ENCODE peak calls at places on chromosomes 1 and 21, in seven cellular contexts. A is HCT116, Y is GM12878, M is HepG2, H is SK-N-SH, P is H1, R is K562. J is an unnamed sample. For H3K36me3, the result is how much of the 10 kb centered on the place peaks cover.

GRCh38 chr1:84246228-84246627 is 55.3 kb upstream of the SAMD13 start:
- DNase-seq in A (no peak), Y (no peak), M (no peak), H (no peak), P (no peak), R (no peak), J (no peak)

GRCh38 chr1:116254776-116255175 is 118.3 kb upstream of the ATP1A1 start:
- DNase-seq in A (no peak), Y (no peak), M (no peak), H (no peak), P (no peak), R (no peak), J (no peak)

GRCh38 chr1:61967750-61968149 is 225.5 kb downstream of the PATJ start:
- DNase-seq in A (no peak), Y (no peak), M (no peak), H (no peak), P (no peak), R (no peak), J (no peak)

GRCh38 chr21:37904879-37905278 is 11.4 kb downstream of the KCNJ6 start:
- DNase-seq in A (no peak), Y (no peak), M (no peak), H (no peak), P (no peak), R (no peak), J (no peak)

GRCh38 chr1:1072299-1072848 is 1.7 kb downstream of the RNF223 start:
- DNase-seq in A (no peak), Y (no peak), M (no peak), H (no peak), P (no peak), R (no peak), J (no peak)

GRCh38 chr1:246579818-246580217 is 13.6 kb downstream of the CNST start:
- DNase-seq in A (no peak), Y (no peak), M (no peak), H (no peak), P (no peak), R (no peak), J (no peak)

GRCh38 chr1:234408757-234409156 is 35.5 kb downstream of the COA6 start:
- DNase-seq in A (no peak), Y (no peak), M (no peak), H (no peak), P (no peak), R (no peak), J (no peak)

GRCh38 chr1:160539896-160540858 is 17.1 kb upstream of the SLAMF6 start:
- DNase-seq in A (no peak), Y (peak), M (peak), H (no peak), P (no peak), R (peak), J (no peak)

GRCh38 chr1:236141447-236142357 is 637 bp upstream of the GPR137B start:
- DNase-seq in A (no peak), Y (no peak), M (no peak), H (peak), P (no peak), R (no peak), J (no peak)

GRCh38 chr1:3560199-3560955 is 50.9 kb downstream of the MEGF6 start:
- DNase-seq in A (no peak), Y (no peak), M (no peak), H (no peak), P (no peak), R (no peak), J (no peak)

GRCh38 chr1:110829955-110830553 is 42.9 kb upstream of the CD53 start:
- DNase-seq in A (peak), Y (peak), M (peak), H (peak), P (peak), R (peak), J (peak)

GRCh38 chr21:17391811-17392340 is 121.0 kb upstream of the CXADR start:
- DNase-seq in A (no peak), Y (no peak), M (no peak), H (no peak), P (no peak), R (no peak), J (no peak)

GRCh38 chr1:242477944-242478343 is 46.6 kb downstream of the PLD5 start:
- DNase-seq in A (no peak), Y (no peak), M (no peak), H (peak), P (no peak), R (no peak), J (no peak)

GRCh38 chr1:241614572-241614971 is 25.6 kb downstream of the CHML start:
- DNase-seq in A (no peak), Y (no peak), M (no peak), H (no peak), P (no peak), R (no peak), J (no peak)

GRCh38 chr1:2038229-2038628 is 12.0 kb upstream of the PRKCZ start:
- DNase-seq in A (no peak), Y (no peak), M (no peak), H (no peak), P (no peak), R (no peak), J (no peak)

GRCh38 chr1:147641695-147642592 is 28.4 kb downstream of the ACP6 start:
- DNase-seq in A (peak), Y (no peak), M (peak), H (peak), P (no peak), R (peak), J (peak)

GRCh38 chr1:42957880-42958487 is 684 bp downstream of the SLC2A1 start:
- DNase-seq in A (no peak), Y (no peak), M (no peak), H (peak), P (no peak), R (peak), J (no peak)

GRCh38 chr1:10791117-10791951 is 5.1 kb downstream of the CASZ1 start:
- DNase-seq in A (no peak), Y (no peak), M (no peak), H (no peak), P (no peak), R (no peak), J (no peak)

GRCh38 chr1:228352677-228353481 is 53.8 kb downstream of the TRIM11 start:
- DNase-seq in A (no peak), Y (no peak), M (no peak), H (no peak), P (no peak), R (no peak), J (no peak)

GRCh38 chr1:47725000-47725731 is 272.0 kb downstream of the TRABD2B start:
- DNase-seq in A (no peak), Y (no peak), M (no peak), H (peak), P (no peak), R (peak), J (no peak)

GRCh38 chr1:90729484-90730246 is 12.6 kb upstream of the BARHL2 start:
- DNase-seq in A (no peak), Y (no peak), M (no peak), H (peak), P (no peak), R (peak), J (no peak)

GRCh38 chr1:221100196-221100950 is 221.1 kb downstream of the HLX start:
- DNase-seq in A (no peak), Y (no peak), M (no peak), H (no peak), P (no peak), R (no peak), J (no peak)

GRCh38 chr1:119327436-119328155 is 41.0 kb upstream of the HAO2 start:
- DNase-seq in A (no peak), Y (no peak), M (peak), H (peak), P (no peak), R (no peak), J (no peak)

GRCh38 chr1:220701974-220702373 is 11.8 kb downstream of the C1orf115 start:
- DNase-seq in A (no peak), Y (no peak), M (no peak), H (no peak), P (no peak), R (no peak), J (no peak)

GRCh38 chr1:241061062-241061461 is 295.9 kb downstream of the RGS7 start:
- DNase-seq in A (no peak), Y (no peak), M (no peak), H (no peak), P (no peak), R (no peak), J (no peak)

GRCh38 chr21:27779604-27780003 is 812.7 kb upstream of the ADAMTS5 start:
- DNase-seq in A (no peak), Y (no peak), M (no peak), H (no peak), P (no peak), R (no peak), J (no peak)

GRCh38 chr1:205015241-205015640 is 27.8 kb upstream of the CNTN2 start:
- DNase-seq in A (no peak), Y (no peak), M (no peak), H (no peak), P (no peak), R (no peak), J (no peak)

GRCh38 chr1:9302745-9303524 is 10.2 kb downstream of the SPSB1 start:
- DNase-seq in A (peak), Y (no peak), M (no peak), H (no peak), P (no peak), R (no peak), J (no peak)

GRCh38 chr1:153030895-153031294 is at the start of gene SPRR1B:
- DNase-seq in A (no peak), Y (no peak), M (no peak), H (no peak), P (no peak), R (no peak), J (no peak)

GRCh38 chr21:44893278-44893556 is 19.7 kb upstream of the PTTG1IP start:
- DNase-seq in A (no peak), Y (no peak), M (no peak), H (no peak), P (no peak), R (no peak), J (no peak)

GRCh38 chr21:44892536-44893277 is 19.2 kb upstream of the PTTG1IP start:
- DNase-seq in A (peak), Y (no peak), M (no peak), H (peak), P (no peak), R (peak), J (no peak)

GRCh38 chr21:44890961-44891541 is 17.6 kb upstream of the PTTG1IP start:
- DNase-seq in A (no peak), Y (no peak), M (no peak), H (no peak), P (no peak), R (no peak), J (no peak)

GRCh38 chr21:44891631-44892031 is 18.1 kb upstream of the PTTG1IP start:
- DNase-seq in A (no peak), Y (no peak), M (no peak), H (no peak), P (no peak), R (no peak), J (no peak)

DNA sequence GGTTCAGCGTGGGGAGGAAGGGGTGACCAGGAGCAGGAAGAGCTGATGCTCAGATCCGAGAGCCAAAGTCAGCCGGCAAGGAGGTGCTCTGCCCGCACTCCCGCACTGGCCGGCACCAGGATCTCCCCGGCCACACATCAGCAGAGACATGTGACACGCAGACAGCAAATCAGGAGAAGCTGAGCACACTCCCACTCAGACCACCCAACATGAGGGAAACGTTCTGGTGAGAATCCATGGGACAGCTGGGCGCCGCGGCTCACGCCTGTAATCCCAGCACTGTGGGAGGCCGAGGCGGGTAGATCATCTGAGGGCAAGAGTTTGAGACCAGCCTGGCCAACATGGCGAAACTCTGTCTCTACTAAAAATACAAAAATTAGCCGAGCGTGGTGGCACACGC is 18.6 kb upstream of the PTTG1IP start:
- DNase-seq in A (no peak), Y (no peak), M (no peak), H (no peak), P (no peak), R (no peak), J (no peak)
- H3K36me3 ChIP-seq in A (under half), Y (under half), M (under half), H (under half), P (under half), R (under half), J (under half)

GRCh38 chr1:109630081-109630880 is 10.6 kb downstream of the AMPD2 start:
- DNase-seq in A (no peak), Y (no peak), M (no peak), H (peak), P (no peak), R (peak), J (no peak)
- TF ChIP-seq YY1 in A (no peak), Y (no peak), M (no peak), H (no peak), P (no peak), R (no peak), J (no peak)

DNA sequence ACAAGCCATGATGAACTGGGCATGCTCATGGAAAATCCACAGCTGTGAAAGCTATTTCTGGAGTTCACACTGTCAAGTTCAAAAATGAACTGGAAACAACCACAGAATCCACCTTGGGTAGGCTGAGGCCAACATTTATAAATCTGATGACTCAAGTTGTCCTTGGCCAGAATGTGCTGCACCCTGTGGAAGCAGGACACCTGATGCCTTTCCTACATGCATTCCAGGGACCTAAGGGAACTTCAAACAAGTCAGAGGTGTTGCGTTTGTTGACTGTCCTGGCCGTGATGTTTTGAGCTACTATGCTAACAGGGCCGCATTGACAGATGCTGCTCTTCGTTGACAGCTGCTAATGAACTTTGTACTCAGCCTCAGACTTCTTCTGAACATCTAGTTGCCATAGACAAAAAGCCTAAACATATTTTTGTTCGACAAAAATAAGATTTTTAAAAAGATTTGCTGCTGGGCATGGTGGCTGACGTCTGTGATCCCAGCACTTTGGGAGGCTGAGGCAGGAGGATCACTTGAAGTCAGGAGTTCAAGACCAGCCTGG is 127.9 kb upstream of the SLC45A1 start:
- DNase-seq in A (peak), Y (no peak), M (peak), H (no peak), P (no peak), R (no peak), J (no peak)
- H3K9ac ChIP-seq in A (peak), Y (no peak), M (peak), H (no peak), P (no peak), R (no peak), J (no peak)

DNA sequence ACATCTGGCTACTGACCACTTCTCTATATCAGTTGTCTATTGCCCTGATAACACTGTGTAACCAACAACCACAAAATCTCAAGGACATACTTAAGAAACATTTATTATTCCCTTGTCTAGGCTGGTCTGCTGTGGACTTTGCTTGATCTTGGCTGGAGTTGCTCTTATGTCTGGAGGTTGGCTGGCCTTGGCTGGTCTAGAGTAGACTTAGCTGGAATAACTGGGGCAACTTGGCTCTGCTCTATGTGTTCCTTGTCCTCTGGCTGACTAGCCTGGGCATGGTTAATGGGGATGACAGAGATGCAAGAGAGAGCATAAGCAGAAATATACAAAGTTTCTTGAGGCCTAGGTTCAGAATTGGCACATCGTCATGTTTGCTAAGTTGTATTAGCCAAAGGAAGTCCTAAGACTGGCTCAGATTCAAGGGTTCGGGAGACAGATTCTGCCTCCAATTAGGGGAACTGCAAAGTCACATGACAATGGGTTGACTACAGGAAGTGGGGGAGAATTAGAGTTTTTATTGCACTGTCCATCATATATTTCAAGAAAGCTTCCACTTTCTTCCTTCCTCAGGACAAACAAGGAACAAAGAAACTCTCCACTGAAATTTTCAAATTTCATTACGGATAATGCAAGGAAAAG is 61.4 kb upstream of the HMCN1 start:
- DNase-seq in A (no peak), Y (no peak), M (no peak), H (no peak), P (no peak), R (no peak), J (no peak)
- H3K36me3 ChIP-seq in A (under half), Y (under half), M (under half), H (under half), P (under half), R (under half), J (under half)

DNA sequence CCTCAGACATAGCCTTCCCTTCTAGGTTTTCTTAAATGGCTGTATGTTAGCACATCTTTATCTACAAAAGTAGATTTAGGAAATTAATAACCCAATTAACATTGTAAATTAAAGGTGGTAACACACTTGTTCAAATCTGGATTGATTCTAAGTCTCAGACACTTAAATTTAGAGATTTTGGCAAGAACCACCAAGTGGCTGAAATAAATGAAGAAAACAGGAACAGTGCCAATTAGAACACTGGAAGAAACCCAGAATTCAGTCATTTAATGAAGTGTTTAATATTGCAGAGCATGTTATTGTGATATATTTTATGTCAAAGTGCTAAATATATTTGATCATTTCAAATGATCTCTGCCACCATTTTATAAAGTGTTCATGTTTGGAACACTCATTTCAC is 628.2 kb downstream of the USP25 start:
- DNase-seq in A (no peak), Y (no peak), M (no peak), H (no peak), P (no peak), R (no peak), J (no peak)
- TF ChIP-seq YY1 in A (no peak), Y (no peak), M (no peak), H (no peak), P (no peak), R (no peak), J (no peak)

GRCh38 chr1:163141556-163141955 is 61.2 kb downstream of the RGS5 start:
- DNase-seq in A (no peak), Y (no peak), M (no peak), H (no peak), P (no peak), R (no peak), J (no peak)
- H3K9ac ChIP-seq in A (no peak), Y (no peak), M (no peak), H (no peak), P (no peak), R (no peak), J (no peak)

DNA sequence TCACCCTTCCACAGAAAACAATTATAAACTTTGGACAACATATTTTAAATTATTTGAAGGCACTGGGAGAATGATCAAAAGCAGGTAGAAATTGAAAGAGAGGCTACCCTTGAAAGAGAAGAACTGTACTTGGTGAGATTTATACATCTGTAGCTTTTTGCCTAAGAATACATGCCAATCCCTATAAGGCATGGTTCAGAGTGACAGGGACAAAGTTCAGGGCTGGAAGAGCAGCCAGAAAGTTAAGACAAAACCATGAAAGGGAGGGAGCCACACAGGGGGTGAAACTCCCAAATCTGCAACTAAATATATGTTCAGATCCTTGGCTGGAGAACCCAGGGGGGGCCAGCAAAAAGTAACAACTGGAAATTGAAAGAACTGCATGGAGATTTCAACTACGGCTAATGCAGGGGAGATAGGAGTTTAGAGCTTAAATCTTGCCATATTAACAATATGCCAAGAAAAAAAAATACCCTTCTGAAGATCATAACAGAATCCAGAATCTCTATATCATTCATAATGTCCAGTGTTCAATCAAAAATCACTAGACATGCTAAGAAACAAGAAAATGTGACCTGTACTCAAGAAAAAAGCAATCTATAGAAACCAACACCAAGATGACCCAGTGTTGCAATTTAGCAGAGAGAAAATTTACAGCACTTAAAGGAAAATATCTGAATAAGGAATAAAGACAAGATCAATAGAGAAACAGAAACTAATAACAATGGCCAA is 25.5 kb downstream of the PACC1 start:
- DNase-seq in A (no peak), Y (no peak), M (peak), H (no peak), P (no peak), R (no peak), J (no peak)
- H3K36me3 ChIP-seq in A (under half), Y (under half), M (under half), H (under half), P (under half), R (under half), J (under half)

DNA sequence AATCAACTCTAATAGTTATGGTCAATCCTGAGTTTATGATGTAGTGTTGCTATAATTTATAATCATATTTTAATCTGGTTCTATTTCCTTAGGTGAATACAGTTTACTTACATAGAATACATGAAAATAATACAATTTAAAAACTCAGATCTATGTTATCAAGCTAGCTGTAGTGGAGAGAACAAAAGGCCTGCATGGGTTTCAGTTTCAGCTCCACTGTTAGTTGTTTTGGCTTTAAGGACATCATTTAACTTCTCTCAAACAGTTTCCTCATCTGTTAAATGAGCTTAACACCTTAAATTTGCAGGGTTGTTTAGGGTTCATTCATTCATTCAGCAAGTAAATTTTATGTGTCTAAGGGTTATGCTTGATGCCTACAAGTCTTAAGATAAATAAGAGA is 98.4 kb upstream of the KIAA1614 start:
- DNase-seq in A (no peak), Y (no peak), M (no peak), H (no peak), P (no peak), R (no peak), J (no peak)
- TF ChIP-seq YY1 in A (no peak), Y (no peak), M (no peak), H (no peak), P (no peak), R (no peak), J (no peak)